ENCODE peak calls at places on chromosomes 6 and 20, in seven cellular contexts. One of them, this sample, is unnamed.

GRCh38 chr6:54802775-54803631 is 43.6 kb upstream of the FAM83B start:
- DNase-seq in OCI-LY7: no peak
- DNase-seq in fibroblast of lung: peak
- DNase-seq in neural progenitor cell: peak
- DNase-seq in sigmoid colon: no peak
- DNase-seq in CD8-positive, alpha-beta T cell: no peak
- DNase-seq in ascending aorta: no peak
- DNase-seq in this sample: no peak

GRCh38 chr6:158622545-158623190 is 21.9 kb downstream of the DYNLT1 start:
- DNase-seq in OCI-LY7: no peak
- DNase-seq in fibroblast of lung: no peak
- DNase-seq in neural progenitor cell: no peak
- DNase-seq in sigmoid colon: no peak
- DNase-seq in CD8-positive, alpha-beta T cell: no peak
- DNase-seq in ascending aorta: no peak
- DNase-seq in this sample: no peak

GRCh38 chr6:30344868-30345671 is at the start of gene RPP21:
- DNase-seq in OCI-LY7: peak
- DNase-seq in fibroblast of lung: peak
- DNase-seq in neural progenitor cell: peak
- DNase-seq in sigmoid colon: peak
- DNase-seq in CD8-positive, alpha-beta T cell: peak
- DNase-seq in ascending aorta: peak
- DNase-seq in this sample: peak

GRCh38 chr6:148325316-148326068 is 17.1 kb upstream of the SASH1 start:
- DNase-seq in OCI-LY7: no peak
- DNase-seq in fibroblast of lung: no peak
- DNase-seq in neural progenitor cell: no peak
- DNase-seq in sigmoid colon: no peak
- DNase-seq in CD8-positive, alpha-beta T cell: no peak
- DNase-seq in ascending aorta: no peak
- DNase-seq in this sample: no peak

GRCh38 chr6:219641-220198 is 72.6 kb upstream of the DUSP22 start:
- DNase-seq in OCI-LY7: peak
- DNase-seq in fibroblast of lung: peak
- DNase-seq in neural progenitor cell: peak
- DNase-seq in sigmoid colon: peak
- DNase-seq in CD8-positive, alpha-beta T cell: no peak
- DNase-seq in ascending aorta: peak
- DNase-seq in this sample: no peak

GRCh38 chr20:17541996-17542395 is 10.8 kb upstream of the BFSP1 start:
- DNase-seq in OCI-LY7: no peak
- DNase-seq in fibroblast of lung: peak
- DNase-seq in neural progenitor cell: no peak
- DNase-seq in sigmoid colon: no peak
- DNase-seq in CD8-positive, alpha-beta T cell: no peak
- DNase-seq in ascending aorta: no peak
- DNase-seq in this sample: no peak

GRCh38 chr6:43207286-43207685 is 22.0 kb downstream of the DNPH1 start:
- DNase-seq in OCI-LY7: no peak
- DNase-seq in fibroblast of lung: no peak
- DNase-seq in neural progenitor cell: no peak
- DNase-seq in sigmoid colon: no peak
- DNase-seq in CD8-positive, alpha-beta T cell: no peak
- DNase-seq in ascending aorta: no peak
- DNase-seq in this sample: no peak

GRCh38 chr20:38132910-38133501 is 32.1 kb downstream of the TGM2 start:
- DNase-seq in OCI-LY7: no peak
- DNase-seq in fibroblast of lung: no peak
- DNase-seq in neural progenitor cell: no peak
- DNase-seq in sigmoid colon: peak
- DNase-seq in CD8-positive, alpha-beta T cell: no peak
- DNase-seq in ascending aorta: no peak
- DNase-seq in this sample: no peak

GRCh38 chr6:89492025-89492640 is 59.2 kb downstream of the ANKRD6 start:
- DNase-seq in OCI-LY7: no peak
- DNase-seq in fibroblast of lung: no peak
- DNase-seq in neural progenitor cell: peak
- DNase-seq in sigmoid colon: no peak
- DNase-seq in CD8-positive, alpha-beta T cell: no peak
- DNase-seq in ascending aorta: no peak
- DNase-seq in this sample: no peak

GRCh38 chr6:162973975-162974374 is 246.2 kb downstream of the PACRG start:
- DNase-seq in OCI-LY7: no peak
- DNase-seq in fibroblast of lung: no peak
- DNase-seq in neural progenitor cell: no peak
- DNase-seq in sigmoid colon: no peak
- DNase-seq in CD8-positive, alpha-beta T cell: no peak
- DNase-seq in ascending aorta: no peak
- DNase-seq in this sample: no peak

DNA sequence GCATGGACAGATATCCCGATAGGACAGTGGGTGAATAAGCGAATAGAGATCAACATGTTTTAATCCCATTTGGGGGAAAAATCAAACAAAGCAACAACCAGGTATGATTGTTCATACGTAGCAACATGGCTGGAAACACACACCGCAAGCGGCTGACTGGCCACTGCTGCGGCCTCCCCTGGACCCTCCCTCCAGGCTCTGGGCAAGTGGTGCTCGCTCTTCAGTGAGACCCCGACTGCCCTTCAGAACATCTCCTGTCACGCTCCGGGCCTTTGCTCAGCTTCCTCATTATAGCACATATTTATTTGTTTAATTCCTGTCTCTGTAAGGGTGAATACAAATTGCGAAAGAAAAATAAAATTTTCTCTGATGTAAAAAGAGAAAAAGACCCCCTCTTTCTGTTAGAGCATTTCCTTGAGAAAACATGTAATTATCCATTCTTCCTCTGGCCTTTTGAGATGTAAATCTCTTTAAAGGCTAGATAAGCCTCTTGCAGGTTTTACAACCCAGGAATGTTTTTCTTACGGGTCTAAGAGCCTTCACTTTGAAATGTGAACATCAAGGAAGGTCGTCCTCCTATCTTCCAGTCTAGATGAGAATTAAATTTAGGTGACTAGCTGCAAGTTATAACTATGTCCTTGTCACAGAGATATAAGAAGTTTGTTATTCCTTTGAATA is 11.0 kb upstream of the FAM210B start:
- DNase-seq in OCI-LY7: no peak
- DNase-seq in fibroblast of lung: no peak
- DNase-seq in neural progenitor cell: peak
- DNase-seq in sigmoid colon: no peak
- DNase-seq in CD8-positive, alpha-beta T cell: no peak
- DNase-seq in ascending aorta: no peak
- DNase-seq in this sample: no peak
- H3K27ac ChIP-seq in OCI-LY7: no peak
- H3K27ac ChIP-seq in fibroblast of lung: no peak
- H3K27ac ChIP-seq in neural progenitor cell: no peak
- H3K27ac ChIP-seq in sigmoid colon: no peak
- H3K27ac ChIP-seq in CD8-positive, alpha-beta T cell: no peak
- H3K27ac ChIP-seq in ascending aorta: no peak
- H3K27ac ChIP-seq in this sample: no peak

GRCh38 chr6:2582268-2582667 is 168.5 kb downstream of the MYLK4 start:
- DNase-seq in OCI-LY7: no peak
- DNase-seq in fibroblast of lung: no peak
- DNase-seq in neural progenitor cell: no peak
- DNase-seq in sigmoid colon: no peak
- DNase-seq in CD8-positive, alpha-beta T cell: no peak
- DNase-seq in ascending aorta: no peak
- DNase-seq in this sample: no peak
- H3K27ac ChIP-seq in OCI-LY7: no peak
- H3K27ac ChIP-seq in fibroblast of lung: no peak
- H3K27ac ChIP-seq in neural progenitor cell: no peak
- H3K27ac ChIP-seq in sigmoid colon: no peak
- H3K27ac ChIP-seq in CD8-positive, alpha-beta T cell: no peak
- H3K27ac ChIP-seq in ascending aorta: no peak
- H3K27ac ChIP-seq in this sample: no peak

GRCh38 chr20:32457476-32457986 is 99.4 kb downstream of the ASXL1 start:
- DNase-seq in OCI-LY7: no peak
- DNase-seq in fibroblast of lung: peak
- DNase-seq in neural progenitor cell: peak
- DNase-seq in sigmoid colon: peak
- DNase-seq in CD8-positive, alpha-beta T cell: no peak
- DNase-seq in ascending aorta: no peak
- DNase-seq in this sample: no peak
- H3K27ac ChIP-seq in OCI-LY7: no peak
- H3K27ac ChIP-seq in fibroblast of lung: no peak
- H3K27ac ChIP-seq in neural progenitor cell: peak
- H3K27ac ChIP-seq in sigmoid colon: no peak
- H3K27ac ChIP-seq in CD8-positive, alpha-beta T cell: no peak
- H3K27ac ChIP-seq in ascending aorta: no peak
- H3K27ac ChIP-seq in this sample: no peak

DNA sequence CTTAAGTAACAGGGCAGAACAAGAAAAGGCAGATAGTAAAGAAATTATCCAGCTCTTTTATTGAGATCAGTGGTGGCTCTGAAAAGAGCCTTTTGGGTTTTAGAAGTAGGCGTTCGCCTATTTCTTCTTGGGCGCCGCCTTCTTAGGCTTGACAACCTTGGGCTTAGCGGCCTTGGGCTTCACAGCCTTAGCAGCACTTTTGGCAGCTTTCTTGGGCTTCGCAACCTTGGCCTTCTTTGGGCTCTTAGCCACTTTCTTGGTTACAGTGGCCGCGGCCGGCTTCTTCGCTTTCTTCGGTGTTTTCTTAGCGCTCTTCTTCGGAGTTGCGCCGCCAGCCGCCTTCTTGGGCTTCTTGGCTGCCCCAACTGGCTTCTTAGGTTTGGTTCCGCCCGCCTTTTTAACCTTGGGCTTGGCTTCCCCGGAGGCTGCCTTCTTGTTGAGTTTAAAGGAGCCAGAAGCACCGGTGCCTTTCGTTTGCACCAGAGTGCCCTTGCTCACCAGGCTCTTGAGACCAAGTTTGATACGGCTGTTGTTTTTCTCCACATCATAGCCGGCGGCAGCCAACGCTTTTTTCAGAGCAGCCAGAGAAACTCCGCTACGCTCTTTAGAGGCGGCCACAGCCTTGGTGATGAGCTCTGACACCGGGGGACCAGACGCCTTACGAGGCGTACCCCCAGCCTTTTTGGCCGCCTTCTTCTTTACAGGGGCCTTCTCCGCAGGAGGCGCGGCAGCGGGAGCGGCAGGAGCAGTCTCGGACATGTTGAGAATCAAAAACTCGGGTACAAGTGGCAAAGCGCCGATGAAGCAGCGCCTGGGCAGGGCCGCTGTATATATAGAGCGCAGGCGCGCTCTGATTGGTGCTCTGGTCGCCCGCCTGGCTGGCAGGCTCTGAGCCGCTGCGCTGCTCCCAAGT is 31.3 kb upstream of the HFE start:
- DNase-seq in OCI-LY7: peak
- DNase-seq in fibroblast of lung: peak
- DNase-seq in neural progenitor cell: peak
- DNase-seq in sigmoid colon: peak
- DNase-seq in CD8-positive, alpha-beta T cell: peak
- DNase-seq in ascending aorta: peak
- DNase-seq in this sample: peak
- H3K27ac ChIP-seq in OCI-LY7: peak
- H3K27ac ChIP-seq in fibroblast of lung: peak
- H3K27ac ChIP-seq in neural progenitor cell: peak
- H3K27ac ChIP-seq in sigmoid colon: peak
- H3K27ac ChIP-seq in CD8-positive, alpha-beta T cell: peak
- H3K27ac ChIP-seq in ascending aorta: peak
- H3K27ac ChIP-seq in this sample: peak